ENCODE peak calls at places on chromosomes 11 and 22, in five cellular contexts. T, R, B, M and F are unnamed samples.

GRCh38 chr11:72135891-72136676 is 559 bp downstream of the FOLR3 start:
- DNase-seq in T (no peak), R (no peak), B (no peak), M (no peak), F (no peak)

GRCh38 chr11:66080055-66080817 is 10.2 kb downstream of the PACS1 start:
- DNase-seq in T (no peak), R (peak; percentile 77), B (peak; percentile 74), M (no peak), F (no peak)

GRCh38 chr11:86916330-86916729 is 38.9 kb downstream of the FZD4 start:
- DNase-seq in T (no peak), R (no peak), B (no peak), M (no peak), F (no peak)

GRCh38 chr11:2537896-2538855 is 93.4 kb downstream of the KCNQ1 start:
- DNase-seq in T (peak; percentile 46), R (no peak), B (no peak), M (no peak), F (no peak)

GRCh38 chr11:75479598-75479986 is 46.1 kb downstream of the GDPD5 start:
- DNase-seq in T (no peak), R (no peak), B (no peak), M (no peak), F (no peak)

GRCh38 chr22:45254789-45255261 is 14.1 kb upstream of the KIAA0930 start:
- DNase-seq in T (no peak), R (no peak), B (no peak), M (no peak), F (no peak)

GRCh38 chr11:133966924-133967598 is 10.3 kb upstream of the IGSF9B start:
- DNase-seq in T (peak; percentile 85), R (no peak), B (peak; percentile 80), M (no peak), F (no peak)

GRCh38 chr11:64245401-64245796 is 1.3 kb downstream of the PPP1R14B start:
- DNase-seq in T (no peak), R (no peak), B (peak; percentile 62), M (no peak), F (no peak)

GRCh38 chr22:40499187-40499753 is 128.9 kb downstream of the SGSM3 start:
- DNase-seq in T (no peak), R (no peak), B (no peak), M (no peak), F (no peak)

GRCh38 chr11:72389116-72389515 is 45.2 kb downstream of the CLPB start:
- DNase-seq in T (no peak), R (no peak), B (no peak), M (no peak), F (no peak)

GRCh38 chr11:130448416-130449068 is at the start of gene ADAMTS15:
- DNase-seq in T (peak; percentile 93), R (peak; percentile 48), B (no peak), M (peak; percentile 68), F (no peak)

GRCh38 chr22:36946436-36947158 is 33.2 kb downstream of the CSF2RB start:
- DNase-seq in T (no peak), R (no peak), B (no peak), M (no peak), F (no peak)
- TF ChIP-seq CTCF in T (no peak), R (no peak), B (no peak), M (no peak), F (no peak)

GRCh38 chr11:123575441-123575840 is 79.0 kb downstream of the SCN3B start:
- DNase-seq in T (no peak), R (no peak), B (no peak), M (no peak), F (no peak)

GRCh38 chr11:123576082-123576481 is 78.3 kb downstream of the SCN3B start:
- DNase-seq in T (no peak), R (no peak), B (no peak), M (no peak), F (no peak)

GRCh38 chr11:123578778-123579481 is 75.5 kb downstream of the SCN3B start:
- DNase-seq in T (no peak), R (no peak), B (no peak), M (no peak), F (no peak)

GRCh38 chr11:123576501-123576900 is 77.9 kb downstream of the SCN3B start:
- DNase-seq in T (no peak), R (no peak), B (no peak), M (no peak), F (no peak)

GRCh38 chr11:123577081-123577598 is 77.3 kb downstream of the SCN3B start:
- DNase-seq in T (peak; percentile 85), R (peak; percentile 46), B (peak; percentile 67), M (peak; percentile 81), F (peak; percentile 69)
- TF ChIP-seq CTCF in T (peak; percentile 88), R (no peak), B (peak; percentile 92), M (peak; percentile 90), F (peak; percentile 65)

DNA sequence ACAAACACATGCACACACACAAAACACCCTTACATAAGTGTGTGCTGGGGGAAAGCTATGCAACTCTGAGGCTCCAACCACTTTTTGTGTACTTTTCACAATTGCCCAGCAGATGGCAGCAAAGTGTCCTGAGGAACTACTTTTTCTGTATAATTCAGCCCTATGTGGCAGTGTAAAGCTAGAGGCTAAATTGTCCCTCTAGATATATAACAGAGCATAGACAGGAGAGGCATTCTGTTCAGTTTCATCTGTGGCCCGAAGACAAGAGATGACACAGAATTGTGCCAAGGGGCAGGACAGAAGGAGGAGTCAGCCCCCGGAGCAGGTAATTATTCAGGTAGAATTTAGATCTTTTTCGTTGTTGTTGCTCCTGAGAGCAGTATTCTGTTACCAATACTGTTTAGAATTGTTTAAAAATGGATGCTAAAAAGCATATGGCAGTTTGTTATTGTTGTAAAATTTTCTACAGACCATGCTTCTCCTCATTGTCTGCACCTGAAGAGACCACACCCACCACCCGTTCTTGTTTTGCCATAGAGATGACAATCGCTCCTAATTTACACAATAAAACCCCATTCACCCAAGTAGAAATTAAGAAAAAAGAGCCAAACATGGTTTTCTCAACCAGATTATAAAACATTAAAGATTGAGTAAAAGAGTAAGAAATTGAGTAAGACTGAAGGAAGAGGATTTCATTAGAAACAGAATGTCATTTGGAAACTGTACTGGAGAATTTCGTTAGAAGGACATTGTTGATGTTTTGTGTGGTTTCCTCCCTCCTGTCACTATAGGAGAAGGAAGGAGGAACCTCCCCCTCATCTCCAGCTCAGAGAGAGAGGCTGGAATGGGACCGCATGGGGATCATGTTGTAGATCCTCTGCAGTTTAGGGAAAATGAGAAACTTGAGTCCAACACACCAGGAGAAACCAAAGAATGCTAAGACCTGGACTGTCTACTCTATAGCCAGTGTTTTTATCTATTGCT is 14.5 kb upstream of the MS4A7 start:
- DNase-seq in T (no peak), R (peak; percentile 55), B (peak; percentile 47), M (peak; percentile 61), F (peak; percentile 42)
- TF ChIP-seq CTCF in T (peak; percentile 70), R (no peak), B (peak; percentile 75), M (peak; percentile 82), F (no peak)

DNA sequence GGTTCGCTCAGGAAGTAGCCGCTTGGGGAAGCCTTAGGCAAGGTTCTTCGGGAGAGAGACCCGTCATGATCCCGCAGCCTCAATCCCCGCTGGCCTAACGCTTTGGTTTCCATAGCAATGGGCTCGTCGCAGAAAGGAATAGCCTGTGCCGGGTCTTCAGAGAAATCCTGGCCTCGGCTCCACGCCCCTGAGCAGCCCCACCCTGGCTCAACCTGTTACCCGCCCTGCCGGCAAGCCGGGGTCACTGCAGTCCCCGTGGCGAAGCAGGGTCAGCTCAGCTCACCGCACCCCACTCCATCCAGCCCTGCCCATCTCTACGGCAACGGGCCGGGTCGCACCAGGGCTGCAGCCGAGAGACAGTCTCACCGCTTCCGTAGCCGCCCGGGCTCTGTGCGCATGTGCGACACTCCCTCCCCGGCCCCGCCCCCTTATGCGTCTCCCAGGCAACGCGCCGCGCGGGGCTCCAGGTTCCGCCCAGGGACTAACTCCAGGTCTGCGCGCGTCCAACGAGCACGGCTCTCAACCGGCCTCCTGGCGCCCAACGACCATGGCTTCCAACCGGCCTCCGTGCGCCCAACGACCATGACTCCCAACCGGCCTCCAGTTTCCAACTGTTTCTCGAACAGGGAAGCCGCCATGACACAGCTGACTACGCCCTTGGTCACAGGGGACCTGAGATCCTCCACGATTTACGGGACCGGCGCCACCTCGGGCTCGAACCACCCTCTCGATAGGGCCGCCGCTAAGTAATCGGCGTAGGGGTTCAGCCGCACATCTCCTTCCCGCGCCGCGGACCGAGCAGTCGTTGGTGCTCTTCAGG is at the start of gene DUSP18:
- DNase-seq in T (peak; percentile 98), R (peak; percentile 91), B (peak; percentile 96), M (peak; percentile 98), F (peak; percentile 95)
- TF ChIP-seq CTCF in T (no peak), R (no peak), B (no peak), M (peak; percentile 62), F (no peak)